ENCODE peak calls at places on chromosomes 6 and 20, in seven cellular contexts. G is activated CD8-positive, alpha-beta T cell treated with anti-CD3 and anti-CD28 coated beads, Interleukin-2, amount 10 ng/mL, durations not matched to agents 7 days and 5 days; Q is activated T-cell treated with anti-CD3 and anti-CD28 coated beads, Interleukin-2, amount 50 U/mL, for 4 hours; P is activated CD8-positive, alpha-beta memory T cell treated with anti-CD3 and anti-CD28 coated beads, Interleukin-2, amount 10 ng/mL, durations not matched to agents 7 days and 5 days; L is mucosa of descending colon; B is T-cell; Y is CD4-positive, CD25-positive, alpha-beta regulatory T cell. R is an unnamed sample.

GRCh38 chr6:105442369-105442768 is 39.5 kb upstream of the PREP start:
- ATAC-seq in Q (no peak), Y (no peak), B (no peak), L (no peak), G (no peak), P (no peak), R (no peak)

GRCh38 chr20:3727333-3728035 is 5.0 kb upstream of the HSPA12B start:
- ATAC-seq in Y (no peak), L (peak; percentile 44), B (no peak), Q (no peak), P (no peak), G (no peak), R (no peak)

GRCh38 chr6:13505345-13505734 is 17.9 kb upstream of the GFOD1 start:
- ATAC-seq in Q (no peak), P (no peak), B (no peak), G (no peak), Y (no peak), L (peak; percentile 36), R (no peak)

GRCh38 chr20:2108987-2109386 is 7.4 kb downstream of the STK35 start:
- ATAC-seq in Y (no peak), L (peak; percentile 23), Q (no peak), G (no peak), P (no peak), B (no peak), R (no peak)

GRCh38 chr6:168603234-168603633 is 162.2 kb downstream of the SMOC2 start:
- ATAC-seq in P (no peak), G (no peak), Q (no peak), Y (no peak), L (no peak), B (no peak), R (no peak)

GRCh38 chr6:402901-403658 is 11.5 kb downstream of the IRF4 start:
- ATAC-seq in Y (peak; percentile 61), L (no peak), G (peak; percentile 14), P (peak; percentile 49), B (peak; percentile 31), Q (peak; percentile 72), R (peak; percentile 79)

GRCh38 chr6:116954335-116954734 is 77.3 kb downstream of the RFX6 start:
- ATAC-seq in G (no peak), B (no peak), P (no peak), Y (no peak), Q (no peak), L (no peak), R (no peak)

GRCh38 chr6:148671085-148671484 is 75.7 kb upstream of the UST start:
- ATAC-seq in Q (no peak), L (no peak), Y (no peak), P (no peak), B (no peak), G (no peak), R (no peak)

R was measured in activated T-helper 17 cell treated with anti-CD3 and anti-CD28 coated beads, Interleukin-2, amount 50 U/mL, for 72 hours.